ENCODE peak calls at places on chromosomes 16 and 17, in eight cellular contexts. One of them, this sample, is unnamed.

GRCh38 chr17:33778505-33779398 is 476.3 kb upstream of the CCL2 start:
- DNase-seq in heart left ventricle: peak
- DNase-seq in OCI-LY7: peak
- DNase-seq in dorsolateral prefrontal cortex: peak
- DNase-seq in right atrium auricular region: no peak
- DNase-seq in CD8-positive, alpha-beta T cell: peak
- DNase-seq in body of pancreas: peak
- DNase-seq in cardiac muscle cell: peak
- DNase-seq in this sample: peak

GRCh38 chr17:67051837-67052236 is 7.5 kb downstream of the CACNG1 start:
- DNase-seq in heart left ventricle: no peak
- DNase-seq in OCI-LY7: no peak
- DNase-seq in dorsolateral prefrontal cortex: no peak
- DNase-seq in right atrium auricular region: no peak
- DNase-seq in CD8-positive, alpha-beta T cell: no peak
- DNase-seq in body of pancreas: no peak
- DNase-seq in cardiac muscle cell: no peak
- DNase-seq in this sample: no peak

GRCh38 chr17:58325976-58326468 is 2.6 kb downstream of the TSPOAP1 start:
- DNase-seq in heart left ventricle: no peak
- DNase-seq in OCI-LY7: peak
- DNase-seq in dorsolateral prefrontal cortex: no peak
- DNase-seq in right atrium auricular region: no peak
- DNase-seq in CD8-positive, alpha-beta T cell: no peak
- DNase-seq in body of pancreas: no peak
- DNase-seq in cardiac muscle cell: no peak
- DNase-seq in this sample: no peak

GRCh38 chr16:86761117-86761971 is 183.0 kb downstream of the FOXL1 start:
- DNase-seq in heart left ventricle: peak
- DNase-seq in OCI-LY7: peak
- DNase-seq in dorsolateral prefrontal cortex: peak
- DNase-seq in right atrium auricular region: peak
- DNase-seq in CD8-positive, alpha-beta T cell: peak
- DNase-seq in body of pancreas: peak
- DNase-seq in cardiac muscle cell: peak
- DNase-seq in this sample: peak

GRCh38 chr16:64910351-64910750 is 211.5 kb downstream of the CDH11 start:
- DNase-seq in heart left ventricle: peak
- DNase-seq in OCI-LY7: no peak
- DNase-seq in dorsolateral prefrontal cortex: peak
- DNase-seq in right atrium auricular region: peak
- DNase-seq in CD8-positive, alpha-beta T cell: no peak
- DNase-seq in body of pancreas: peak
- DNase-seq in cardiac muscle cell: peak
- DNase-seq in this sample: no peak

GRCh38 chr16:50247906-50248608 is 18.3 kb upstream of the ADCY7 start:
- DNase-seq in heart left ventricle: no peak
- DNase-seq in OCI-LY7: no peak
- DNase-seq in dorsolateral prefrontal cortex: no peak
- DNase-seq in right atrium auricular region: peak
- DNase-seq in CD8-positive, alpha-beta T cell: no peak
- DNase-seq in body of pancreas: no peak
- DNase-seq in cardiac muscle cell: no peak
- DNase-seq in this sample: no peak

GRCh38 chr16:84730406-84731106 is 30.8 kb downstream of the USP10 start:
- DNase-seq in heart left ventricle: peak
- DNase-seq in OCI-LY7: peak
- DNase-seq in dorsolateral prefrontal cortex: peak
- DNase-seq in right atrium auricular region: peak
- DNase-seq in CD8-positive, alpha-beta T cell: no peak
- DNase-seq in body of pancreas: peak
- DNase-seq in cardiac muscle cell: peak
- DNase-seq in this sample: peak

GRCh38 chr17:77490361-77491183 is 349.8 kb downstream of the SEC14L1 start:
- DNase-seq in heart left ventricle: no peak
- DNase-seq in OCI-LY7: no peak
- DNase-seq in dorsolateral prefrontal cortex: no peak
- DNase-seq in right atrium auricular region: no peak
- DNase-seq in CD8-positive, alpha-beta T cell: no peak
- DNase-seq in body of pancreas: no peak
- DNase-seq in cardiac muscle cell: no peak
- DNase-seq in this sample: no peak

GRCh38 chr17:68324114-68324513 is 32.8 kb downstream of the ARSG start:
- DNase-seq in heart left ventricle: no peak
- DNase-seq in OCI-LY7: no peak
- DNase-seq in dorsolateral prefrontal cortex: no peak
- DNase-seq in right atrium auricular region: no peak
- DNase-seq in CD8-positive, alpha-beta T cell: no peak
- DNase-seq in body of pancreas: no peak
- DNase-seq in cardiac muscle cell: no peak
- DNase-seq in this sample: no peak

GRCh38 chr17:81831957-81832607 is 1.0 kb downstream of the MCRIP1 start:
- DNase-seq in heart left ventricle: no peak
- DNase-seq in OCI-LY7: peak
- DNase-seq in dorsolateral prefrontal cortex: peak
- DNase-seq in right atrium auricular region: no peak
- DNase-seq in CD8-positive, alpha-beta T cell: peak
- DNase-seq in body of pancreas: no peak
- DNase-seq in cardiac muscle cell: no peak
- DNase-seq in this sample: no peak

GRCh38 chr16:17476414-17477259 is 5.9 kb upstream of the XYLT1 start:
- DNase-seq in heart left ventricle: no peak
- DNase-seq in OCI-LY7: peak
- DNase-seq in dorsolateral prefrontal cortex: no peak
- DNase-seq in right atrium auricular region: no peak
- DNase-seq in CD8-positive, alpha-beta T cell: no peak
- DNase-seq in body of pancreas: peak
- DNase-seq in cardiac muscle cell: peak
- DNase-seq in this sample: peak

GRCh38 chr16:17718495-17718894 is 247.7 kb upstream of the XYLT1 start:
- DNase-seq in heart left ventricle: no peak
- DNase-seq in OCI-LY7: no peak
- DNase-seq in dorsolateral prefrontal cortex: no peak
- DNase-seq in right atrium auricular region: no peak
- DNase-seq in CD8-positive, alpha-beta T cell: no peak
- DNase-seq in body of pancreas: no peak
- DNase-seq in cardiac muscle cell: no peak
- DNase-seq in this sample: no peak

GRCh38 chr16:35564148-35564547 is 2104.7 kb downstream of the TP53TG3F start:
- DNase-seq in heart left ventricle: no peak
- DNase-seq in OCI-LY7: no peak
- DNase-seq in dorsolateral prefrontal cortex: no peak
- DNase-seq in right atrium auricular region: no peak
- DNase-seq in CD8-positive, alpha-beta T cell: no peak
- DNase-seq in body of pancreas: no peak
- DNase-seq in cardiac muscle cell: no peak
- DNase-seq in this sample: no peak

GRCh38 chr17:16189791-16190348 is 25.5 kb downstream of the NCOR1 start:
- DNase-seq in heart left ventricle: no peak
- DNase-seq in OCI-LY7: no peak
- DNase-seq in dorsolateral prefrontal cortex: no peak
- DNase-seq in right atrium auricular region: no peak
- DNase-seq in CD8-positive, alpha-beta T cell: no peak
- DNase-seq in body of pancreas: no peak
- DNase-seq in cardiac muscle cell: no peak
- DNase-seq in this sample: no peak

GRCh38 chr16:13766334-13766733 is 153.6 kb upstream of the ERCC4 start:
- DNase-seq in heart left ventricle: no peak
- DNase-seq in OCI-LY7: no peak
- DNase-seq in dorsolateral prefrontal cortex: no peak
- DNase-seq in right atrium auricular region: no peak
- DNase-seq in CD8-positive, alpha-beta T cell: no peak
- DNase-seq in body of pancreas: no peak
- DNase-seq in cardiac muscle cell: no peak
- DNase-seq in this sample: no peak
- TF ChIP-seq CTCF in heart left ventricle: no peak
- TF ChIP-seq CTCF in OCI-LY7: no peak
- TF ChIP-seq CTCF in dorsolateral prefrontal cortex: no peak
- TF ChIP-seq CTCF in right atrium auricular region: no peak
- TF ChIP-seq CTCF in CD8-positive, alpha-beta T cell: no peak
- TF ChIP-seq CTCF in body of pancreas: no peak
- TF ChIP-seq CTCF in cardiac muscle cell: no peak
- TF ChIP-seq CTCF in this sample: no peak

GRCh38 chr17:28554565-28554964 is 2.1 kb upstream of the UNC119 start:
- DNase-seq in heart left ventricle: no peak
- DNase-seq in OCI-LY7: no peak
- DNase-seq in dorsolateral prefrontal cortex: no peak
- DNase-seq in right atrium auricular region: no peak
- DNase-seq in CD8-positive, alpha-beta T cell: no peak
- DNase-seq in body of pancreas: no peak
- DNase-seq in cardiac muscle cell: no peak
- DNase-seq in this sample: no peak
- TF ChIP-seq CTCF in heart left ventricle: no peak
- TF ChIP-seq CTCF in OCI-LY7: no peak
- TF ChIP-seq CTCF in dorsolateral prefrontal cortex: no peak
- TF ChIP-seq CTCF in right atrium auricular region: no peak
- TF ChIP-seq CTCF in CD8-positive, alpha-beta T cell: no peak
- TF ChIP-seq CTCF in body of pancreas: no peak
- TF ChIP-seq CTCF in cardiac muscle cell: no peak
- TF ChIP-seq CTCF in this sample: no peak

DNA sequence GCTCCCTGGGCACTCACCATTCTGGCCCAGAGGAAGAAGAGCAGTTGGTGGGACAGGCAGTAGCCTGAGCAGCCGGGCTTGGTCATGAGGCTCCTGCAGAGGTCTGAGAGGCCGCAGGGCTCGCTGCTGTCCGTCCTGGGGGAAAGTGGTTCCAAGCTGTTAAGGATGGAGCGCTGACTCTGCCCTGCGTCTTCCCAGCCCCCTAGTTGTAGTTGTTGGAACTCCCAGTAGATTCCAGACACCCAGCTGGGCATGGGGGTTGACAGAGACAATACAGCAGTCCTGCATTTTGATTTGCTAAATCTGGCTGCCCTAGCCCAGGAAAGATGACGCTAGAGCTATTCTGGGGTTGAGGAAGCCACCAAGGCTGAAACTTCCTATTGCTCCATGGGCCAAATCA is 7.3 kb downstream of the C16orf89 start:
- DNase-seq in heart left ventricle: no peak
- DNase-seq in OCI-LY7: no peak
- DNase-seq in dorsolateral prefrontal cortex: no peak
- DNase-seq in right atrium auricular region: no peak
- DNase-seq in CD8-positive, alpha-beta T cell: no peak
- DNase-seq in body of pancreas: no peak
- DNase-seq in cardiac muscle cell: peak
- DNase-seq in this sample: peak
- TF ChIP-seq CTCF in heart left ventricle: no peak
- TF ChIP-seq CTCF in OCI-LY7: no peak
- TF ChIP-seq CTCF in dorsolateral prefrontal cortex: no peak
- TF ChIP-seq CTCF in right atrium auricular region: no peak
- TF ChIP-seq CTCF in CD8-positive, alpha-beta T cell: no peak
- TF ChIP-seq CTCF in body of pancreas: no peak
- TF ChIP-seq CTCF in cardiac muscle cell: peak
- TF ChIP-seq CTCF in this sample: peak

DNA sequence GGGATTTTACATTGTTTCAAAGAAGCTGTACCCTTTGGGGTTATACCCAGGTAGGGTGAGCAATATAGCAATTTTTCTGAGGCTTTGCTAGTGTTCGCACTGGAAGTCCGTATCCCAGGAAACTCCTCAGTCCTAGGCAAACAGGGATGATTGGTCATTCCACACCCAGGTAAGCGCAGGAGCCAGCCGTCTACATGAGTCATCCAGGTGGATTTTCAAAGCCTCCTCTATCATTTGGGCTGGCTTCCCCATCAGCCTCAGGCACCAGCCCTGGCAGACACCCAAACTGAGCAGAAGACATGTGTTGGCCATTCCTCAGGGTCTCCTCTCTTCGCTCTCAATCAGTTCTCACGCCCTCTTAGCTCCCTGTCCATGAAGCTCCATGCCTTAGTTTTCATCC is 135.6 kb downstream of the AIPL1 start:
- DNase-seq in heart left ventricle: no peak
- DNase-seq in OCI-LY7: no peak
- DNase-seq in dorsolateral prefrontal cortex: no peak
- DNase-seq in right atrium auricular region: no peak
- DNase-seq in CD8-positive, alpha-beta T cell: no peak
- DNase-seq in body of pancreas: no peak
- DNase-seq in cardiac muscle cell: no peak
- DNase-seq in this sample: no peak
- TF ChIP-seq CTCF in heart left ventricle: no peak
- TF ChIP-seq CTCF in OCI-LY7: no peak
- TF ChIP-seq CTCF in dorsolateral prefrontal cortex: no peak
- TF ChIP-seq CTCF in right atrium auricular region: no peak
- TF ChIP-seq CTCF in CD8-positive, alpha-beta T cell: no peak
- TF ChIP-seq CTCF in body of pancreas: no peak
- TF ChIP-seq CTCF in cardiac muscle cell: no peak
- TF ChIP-seq CTCF in this sample: no peak

GRCh38 chr17:29384901-29385300 is 5.3 kb upstream of the TAOK1 start:
- DNase-seq in heart left ventricle: no peak
- DNase-seq in OCI-LY7: no peak
- DNase-seq in dorsolateral prefrontal cortex: no peak
- DNase-seq in right atrium auricular region: no peak
- DNase-seq in CD8-positive, alpha-beta T cell: no peak
- DNase-seq in body of pancreas: no peak
- DNase-seq in cardiac muscle cell: no peak
- DNase-seq in this sample: no peak
- TF ChIP-seq CTCF in heart left ventricle: no peak
- TF ChIP-seq CTCF in OCI-LY7: peak
- TF ChIP-seq CTCF in dorsolateral prefrontal cortex: no peak
- TF ChIP-seq CTCF in right atrium auricular region: no peak
- TF ChIP-seq CTCF in CD8-positive, alpha-beta T cell: no peak
- TF ChIP-seq CTCF in body of pancreas: no peak
- TF ChIP-seq CTCF in cardiac muscle cell: no peak
- TF ChIP-seq CTCF in this sample: no peak